ENCODE peak calls at places on chromosomes 5 and 9, in six cellular contexts. D, P, L, N, G and Q are unnamed samples.

GRCh38 chr5:159018855-159019254 is 80.9 kb downstream of the EBF1 start:
- DNase-seq in D (no peak), P (no peak), L (no peak), N (no peak), G (no peak), Q (no peak)

GRCh38 chr9:112224401-112225289 is 49.5 kb upstream of the SUSD1 start:
- DNase-seq in D (no peak), P (peak), L (peak), N (no peak), G (no peak), Q (no peak)

GRCh38 chr5:132826424-132827082 is 3.9 kb downstream of the SHROOM1 start:
- DNase-seq in D (no peak), P (no peak), L (no peak), N (no peak), G (no peak), Q (no peak)

GRCh38 chr5:151622367-151623097 is 31.4 kb upstream of the FAT2 start:
- DNase-seq in D (no peak), P (no peak), L (no peak), N (no peak), G (no peak), Q (no peak)

GRCh38 chr9:108565651-108566378 is 290.0 kb downstream of the ACTL7B start:
- DNase-seq in D (no peak), P (peak), L (peak), N (peak), G (peak), Q (peak)

GRCh38 chr5:79236970-79237734 is 1.2 kb downstream of the JMY start:
- DNase-seq in D (no peak), P (peak), L (peak), N (peak), G (peak), Q (no peak)

GRCh38 chr9:88355166-88355565 is 33.1 kb upstream of the SPIN1 start:
- DNase-seq in D (peak), P (no peak), L (no peak), N (no peak), G (no peak), Q (peak)

GRCh38 chr9:115373000-115373709 is 255.2 kb upstream of the TNC start:
- DNase-seq in D (peak), P (peak), L (no peak), N (no peak), G (no peak), Q (peak)

GRCh38 chr9:112145886-112146285 is 29.2 kb downstream of the SUSD1 start:
- DNase-seq in D (no peak), P (no peak), L (no peak), N (peak), G (no peak), Q (no peak)

GRCh38 chr5:36696059-36696673 is 89.8 kb downstream of the SLC1A3 start:
- DNase-seq in D (peak), P (peak), L (peak), N (peak), G (peak), Q (peak)

GRCh38 chr5:38431242-38431853 is 125.1 kb downstream of the LIFR start:
- DNase-seq in D (no peak), P (no peak), L (no peak), N (peak), G (no peak), Q (no peak)

GRCh38 chr9:137138058-137138697 is 776 bp upstream of the GRIN1 start:
- DNase-seq in D (no peak), P (no peak), L (no peak), N (peak), G (peak), Q (no peak)

GRCh38 chr9:92467041-92467440 is 15.3 kb downstream of the ASPN start:
- DNase-seq in D (no peak), P (no peak), L (no peak), N (no peak), G (no peak), Q (no peak)

GRCh38 chr9:94631599-94631998 is 7.7 kb downstream of the FBP1 start:
- DNase-seq in D (no peak), P (no peak), L (no peak), N (peak), G (no peak), Q (no peak)

GRCh38 chr5:9567039-9567438 is 21.2 kb upstream of the SEMA5A start:
- DNase-seq in D (no peak), P (no peak), L (no peak), N (no peak), G (no peak), Q (no peak)

GRCh38 chr5:160315968-160316367 is 3.6 kb upstream of the CCNJL start:
- DNase-seq in D (peak), P (peak), L (peak), N (peak), G (peak), Q (peak)

GRCh38 chr9:70852711-70853240 is 268.6 kb downstream of the TRPM3 start:
- DNase-seq in D (no peak), P (peak), L (no peak), N (no peak), G (no peak), Q (no peak)

GRCh38 chr9:137956039-137956438 is 78.5 kb downstream of the CACNA1B start:
- DNase-seq in D (no peak), P (no peak), L (no peak), N (no peak), G (no peak), Q (no peak)

GRCh38 chr5:142531977-142532376 is 153.9 kb downstream of the FGF1 start:
- DNase-seq in D (no peak), P (peak), L (no peak), N (no peak), G (no peak), Q (no peak)

GRCh38 chr5:85921590-85921989 is 696.2 kb upstream of the COX7C start:
- DNase-seq in D (no peak), P (no peak), L (no peak), N (no peak), G (no peak), Q (no peak)

GRCh38 chr9:132411091-132411508 is 1.1 kb downstream of the CFAP77 start:
- DNase-seq in D (no peak), P (peak), L (peak), N (peak), G (peak), Q (no peak)

GRCh38 chr9:93665566-93666278 is 89.3 kb downstream of the PHF2 start:
- DNase-seq in D (no peak), P (no peak), L (no peak), N (peak), G (no peak), Q (no peak)

GRCh38 chr5:154118385-154118784 is 72.1 kb upstream of the GALNT10 start:
- DNase-seq in D (no peak), P (no peak), L (no peak), N (peak), G (peak), Q (no peak)

GRCh38 chr5:136192015-136192525 is 892 bp downstream of the SMIM32 start:
- DNase-seq in D (no peak), P (peak), L (no peak), N (peak), G (no peak), Q (no peak)

GRCh38 chr5:133847301-133847700 is 121.1 kb downstream of the C5orf15 start:
- DNase-seq in D (no peak), P (no peak), L (no peak), N (no peak), G (no peak), Q (no peak)

GRCh38 chr5:65556718-65557117 is 6.2 kb downstream of the CENPK start:
- DNase-seq in D (no peak), P (no peak), L (no peak), N (no peak), G (no peak), Q (no peak)

GRCh38 chr5:41392016-41392415 is 118.4 kb downstream of the PLCXD3 start:
- DNase-seq in D (no peak), P (no peak), L (no peak), N (no peak), G (no peak), Q (no peak)

GRCh38 chr9:2919347-2919746 is 75.5 kb upstream of the PUM3 start:
- DNase-seq in D (peak), P (peak), L (no peak), N (no peak), G (no peak), Q (no peak)

GRCh38 chr9:112361602-112362001 is 18.3 kb upstream of the HSDL2 start:
- DNase-seq in D (no peak), P (peak), L (peak), N (no peak), G (peak), Q (no peak)

GRCh38 chr9:90027296-90027790 is 422.5 kb downstream of the GADD45G start:
- DNase-seq in D (no peak), P (no peak), L (no peak), N (no peak), G (no peak), Q (no peak)

GRCh38 chr9:34993502-34994428 is 4.2 kb downstream of the DNAJB5 start:
- DNase-seq in D (no peak), P (peak), L (peak), N (peak), G (no peak), Q (no peak)

DNA sequence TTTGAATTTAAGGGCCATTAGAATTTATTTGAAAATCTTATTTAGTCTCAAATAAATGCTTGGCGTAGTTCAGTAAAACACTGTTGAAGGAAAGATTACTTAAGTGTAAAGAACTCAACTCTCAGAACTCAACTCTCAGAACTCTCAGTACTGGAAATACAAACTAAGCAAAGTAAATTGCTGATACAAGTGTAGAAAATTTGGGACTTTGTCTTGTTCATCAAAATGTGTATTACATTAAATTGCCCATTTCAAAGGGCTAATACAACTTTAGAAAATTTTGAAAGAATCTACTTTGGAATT is 99.4 kb downstream of the CSNK1G3 start:
- DNase-seq in D (no peak), P (no peak), L (no peak), N (no peak), G (no peak), Q (no peak)
- TF ChIP-seq CTCF in D (no peak), P (no peak), L (no peak), N (no peak), G (no peak), Q (peak)

DNA sequence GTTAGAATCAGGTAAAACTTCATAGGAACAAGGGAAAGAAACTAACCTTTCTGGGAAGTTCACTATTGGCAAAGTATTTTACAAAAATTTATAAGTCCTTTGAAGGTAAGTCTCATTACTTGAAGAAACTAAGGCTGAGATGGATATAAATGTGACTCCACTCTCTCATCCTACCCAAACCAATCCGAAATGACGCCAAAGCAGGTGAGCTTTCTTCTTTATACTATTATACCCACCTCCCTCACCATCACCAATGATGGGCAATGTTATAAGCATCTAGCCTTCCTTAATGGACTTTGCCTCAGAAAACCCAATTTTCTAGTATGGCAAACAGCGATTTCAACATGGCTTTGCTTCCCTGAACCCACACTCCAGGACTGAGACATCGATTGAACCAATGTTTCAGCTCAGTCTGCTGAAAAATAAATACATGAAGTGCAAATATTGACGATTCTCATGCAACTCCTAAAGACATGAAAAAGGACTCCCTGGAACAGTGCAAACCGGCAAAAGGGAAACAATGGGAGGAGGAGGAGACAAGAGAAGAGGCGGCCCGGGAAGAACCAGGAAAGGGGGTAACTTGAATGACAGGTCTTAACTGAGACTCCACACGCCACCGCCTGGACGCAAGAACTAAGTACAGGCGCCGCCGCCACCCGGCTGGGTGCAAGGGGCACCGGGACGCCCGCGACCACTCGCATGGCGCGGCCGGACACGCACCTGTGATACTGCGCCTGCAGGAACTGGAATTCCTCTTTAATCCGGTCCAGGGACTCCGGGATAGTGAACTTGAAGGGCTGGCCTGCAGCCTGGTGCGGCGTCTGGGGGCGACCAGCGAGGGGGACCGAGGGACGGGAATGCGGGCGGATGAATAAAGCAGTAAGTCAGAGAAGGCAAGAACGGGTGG is 2.5 kb downstream of the TLE1 start:
- DNase-seq in D (peak), P (peak), L (peak), N (peak), G (no peak), Q (no peak)
- TF ChIP-seq CTCF in D (peak), P (peak), L (peak), N (peak), G (no peak), Q (peak)

GRCh38 chr5:73944581-73944980 is 318.6 kb downstream of the ARHGEF28 start:
- DNase-seq in D (no peak), P (no peak), L (no peak), N (no peak), G (no peak), Q (no peak)

GRCh38 chr5:73943375-73943774 is 317.4 kb downstream of the ARHGEF28 start:
- DNase-seq in D (no peak), P (no peak), L (no peak), N (no peak), G (no peak), Q (no peak)

GRCh38 chr5:73946926-73947455 is 321.0 kb downstream of the ARHGEF28 start:
- DNase-seq in D (no peak), P (no peak), L (no peak), N (no peak), G (no peak), Q (no peak)

GRCh38 chr5:73946278-73946677 is 320.3 kb downstream of the ARHGEF28 start:
- DNase-seq in D (no peak), P (no peak), L (no peak), N (no peak), G (peak), Q (no peak)

DNA sequence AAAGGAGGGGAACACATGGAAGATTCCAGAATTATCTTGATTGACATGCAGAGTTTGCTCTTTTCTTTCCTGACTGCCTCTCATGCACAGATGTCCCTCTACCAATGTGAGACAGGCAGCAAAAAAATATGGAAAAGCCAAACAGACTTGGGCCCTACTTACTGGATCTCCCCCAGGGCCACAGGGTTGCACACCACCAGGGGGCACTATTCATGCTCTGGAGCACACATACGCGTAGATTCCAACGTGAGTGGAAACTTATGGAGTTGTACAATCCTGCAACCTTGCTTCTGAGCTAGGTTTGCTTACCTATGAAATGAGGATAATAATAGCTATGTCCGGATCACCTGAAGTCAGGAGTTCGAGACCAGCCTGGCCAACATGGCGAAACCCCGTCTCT is 319.5 kb downstream of the ARHGEF28 start:
- DNase-seq in D (no peak), P (no peak), L (peak), N (peak), G (no peak), Q (peak)
- TF ChIP-seq CTCF in D (peak), P (peak), L (peak), N (peak), G (peak), Q (peak)

GRCh38 chr5:92470770-92471169 is 1087.7 kb upstream of the ARRDC3 start:
- DNase-seq in D (no peak), P (no peak), L (no peak), N (peak), G (no peak), Q (no peak)
- TF ChIP-seq CTCF in D (no peak), P (no peak), L (peak), N (peak), G (peak), Q (no peak)

DNA sequence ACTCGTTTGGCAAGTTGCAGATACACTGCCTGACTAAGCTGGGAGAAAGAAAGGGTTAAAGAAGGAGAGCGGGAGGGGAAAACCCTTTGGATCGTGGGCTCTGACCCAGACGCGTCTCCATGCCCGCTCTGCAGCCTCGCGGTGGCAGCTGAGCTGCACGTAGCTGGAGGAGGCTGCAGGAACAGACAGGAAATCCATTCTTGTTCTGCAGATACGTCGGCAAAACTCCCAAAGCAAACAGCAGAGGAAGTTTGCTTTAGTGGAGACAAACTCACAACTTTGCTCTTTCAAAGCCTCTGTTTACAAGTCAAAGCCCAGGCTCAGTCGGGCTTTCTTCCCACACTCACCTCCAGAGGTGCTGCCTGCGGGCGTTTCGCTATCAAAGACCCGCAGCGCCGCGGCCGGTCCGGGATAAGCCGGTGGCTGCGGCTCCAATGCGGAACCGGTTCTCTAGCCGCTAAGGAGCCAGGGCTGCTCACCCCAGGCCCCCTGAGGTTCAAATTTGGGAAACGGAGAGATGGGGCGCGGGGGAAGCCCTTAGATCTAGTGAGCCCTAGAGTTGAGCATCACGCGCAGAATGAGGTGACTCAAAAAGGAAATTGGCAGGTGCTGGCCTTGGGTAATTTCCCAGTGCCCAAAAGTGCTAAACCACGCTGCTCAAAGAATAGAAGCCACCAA is 60.7 kb downstream of the MAT2B start:
- DNase-seq in D (no peak), P (peak), L (peak), N (peak), G (no peak), Q (no peak)
- TF ChIP-seq CTCF in D (no peak), P (no peak), L (no peak), N (peak), G (no peak), Q (no peak)

DNA sequence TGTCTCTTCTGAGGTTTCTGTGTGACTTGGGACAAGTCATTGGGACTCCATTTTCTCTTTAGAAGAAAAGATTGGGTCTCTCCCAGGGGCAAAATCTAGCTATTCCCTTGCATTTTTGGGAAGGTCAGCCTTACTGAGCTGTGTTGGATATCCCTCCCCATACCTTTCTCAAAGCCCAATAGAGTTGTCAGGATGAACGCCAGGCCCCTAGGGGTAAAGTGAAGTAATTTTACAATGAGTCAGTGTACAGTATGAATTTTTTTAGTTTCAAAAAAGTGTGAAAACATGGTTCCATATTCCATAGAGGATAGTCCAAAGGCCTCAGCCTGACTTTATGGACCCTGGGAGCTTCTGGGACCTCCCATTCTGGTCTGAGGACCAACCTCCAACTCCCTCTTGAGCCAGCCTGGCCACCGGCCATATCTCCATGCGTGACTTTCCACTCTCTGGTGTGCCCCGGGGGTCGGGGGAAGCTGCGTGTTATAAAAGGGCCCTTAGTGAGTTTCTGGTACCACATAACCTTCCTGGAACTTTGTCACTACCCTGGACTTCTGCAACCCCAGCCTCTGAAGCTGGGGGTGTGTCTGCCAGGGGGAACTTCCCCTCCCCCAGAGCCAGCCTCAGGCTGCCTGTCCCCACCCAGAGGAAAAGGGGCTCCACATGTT is 52.5 kb upstream of the SYNPO start:
- DNase-seq in D (no peak), P (no peak), L (no peak), N (peak), G (no peak), Q (no peak)
- TF ChIP-seq CTCF in D (no peak), P (peak), L (no peak), N (no peak), G (no peak), Q (no peak)

DNA sequence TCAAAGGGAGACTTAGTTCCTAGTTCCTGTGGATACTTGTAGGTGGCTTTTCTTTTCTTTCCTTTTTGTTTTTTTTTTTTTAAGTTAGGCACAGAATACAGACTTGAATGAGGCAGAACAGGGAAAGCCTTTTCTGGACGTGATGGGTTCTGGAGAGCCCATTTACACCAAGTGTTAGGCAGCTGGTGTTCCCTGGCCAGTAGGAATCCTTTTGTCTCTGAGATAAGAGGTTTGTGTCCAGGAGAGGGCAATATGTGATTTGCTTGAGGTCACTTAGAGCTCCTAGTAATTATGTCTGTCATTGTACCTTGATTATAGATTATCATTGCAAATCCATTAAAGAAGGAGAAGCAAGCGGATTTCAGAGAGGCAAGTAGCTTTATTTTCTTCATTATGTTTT is 9.1 kb downstream of the MEGF10 start:
- DNase-seq in D (no peak), P (no peak), L (no peak), N (no peak), G (no peak), Q (no peak)
- TF ChIP-seq CTCF in D (no peak), P (no peak), L (no peak), N (peak), G (no peak), Q (no peak)